ENCODE peak calls at places on chromosomes 1 and 21, in four cellular contexts. T, D, E and N are unnamed samples.
A peak's percentile ranks its signal among the peaks of the same experiment; 100 is the strongest.

GRCh38 chr1:223843934-223844333 is 1.8 kb downstream of the TP53BP2 start:
- DNase-seq in T (no peak), D (no peak), E (no peak), N (no peak)

GRCh38 chr1:50735443-50735842 is 224.6 kb downstream of the FAF1 start:
- DNase-seq in T (no peak), D (no peak), E (no peak), N (no peak)

GRCh38 chr1:162405800-162406199 is 6.1 kb downstream of the SH2D1B start:
- DNase-seq in T (no peak), D (no peak), E (no peak), N (no peak)

GRCh38 chr1:11944358-11944981 is 10.0 kb downstream of the PLOD1 start:
- DNase-seq in T (no peak), D (no peak), E (no peak), N (no peak)

GRCh38 chr1:175015243-175015642 is 8.0 kb downstream of the MRPS14 start:
- DNase-seq in T (no peak), D (no peak), E (no peak), N (no peak)

GRCh38 chr1:38708701-38709258 is 150.8 kb downstream of the RRAGC start:
- DNase-seq in T (no peak), D (no peak), E (no peak), N (no peak)

GRCh38 chr1:241990040-241990439 is 8.9 kb downstream of the MAP1LC3C start:
- DNase-seq in T (peak; percentile 95), D (peak; percentile 77), E (peak; percentile 73), N (peak; percentile 69)

GRCh38 chr1:200535605-200536004 is 84.9 kb downstream of the KIF14 start:
- DNase-seq in T (no peak), D (no peak), E (no peak), N (no peak)

GRCh38 chr1:183444243-183444642 is 26.1 kb upstream of the NMNAT2 start:
- DNase-seq in T (no peak), D (no peak), E (no peak), N (no peak)

GRCh38 chr1:10897981-10898728 is 101.7 kb upstream of the CASZ1 start:
- DNase-seq in T (no peak), D (no peak), E (no peak), N (no peak)

GRCh38 chr1:193545171-193545570 is 358.8 kb upstream of the B3GALT2 start:
- DNase-seq in T (no peak), D (no peak), E (no peak), N (no peak)

GRCh38 chr1:206794294-206794908 is 22.1 kb upstream of the IL10 start:
- DNase-seq in T (no peak), D (no peak), E (no peak), N (no peak)

DNA sequence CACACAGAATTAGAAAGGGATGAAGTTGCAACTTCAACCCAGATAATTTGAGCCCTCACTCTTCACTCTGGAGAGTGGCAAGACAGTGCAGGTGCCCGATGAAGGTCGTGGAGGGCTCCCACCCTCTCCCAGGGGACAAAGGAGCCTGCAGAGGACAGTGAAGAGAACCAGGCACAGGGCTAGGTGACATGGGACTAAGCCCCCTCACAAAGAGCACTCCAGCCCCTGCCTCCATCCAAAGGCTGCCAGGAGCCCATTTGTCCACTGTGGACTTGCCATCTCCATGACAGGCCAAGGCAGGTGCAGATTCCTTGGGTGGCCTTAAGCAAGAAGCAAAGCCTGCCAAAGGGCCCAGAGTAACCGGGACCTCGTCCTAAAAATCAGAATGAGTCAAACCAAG is 15.1 kb downstream of the ERRFI1 start:
- DNase-seq in T (no peak), D (no peak), E (no peak), N (no peak)
- H3K36me3 ChIP-seq in T (no peaks in the 10 kb centered on the region), D (peaks cover 54% of the 10 kb centered on the region), E (peaks cover 22% of the 10 kb centered on the region), N (peaks cover 51% of the 10 kb centered on the region)

GRCh38 chr21:46556802-46557201 is 48.1 kb downstream of the S100B start:
- DNase-seq in T (no peak), D (no peak), E (no peak), N (no peak)
- H3K36me3 ChIP-seq in T (no peaks in the 10 kb centered on the region), D (peaks cover 94% of the 10 kb centered on the region), E (peaks cover 84% of the 10 kb centered on the region), N (peaks cover 93% of the 10 kb centered on the region)

GRCh38 chr1:23282967-23283366 is 61.1 kb downstream of the HNRNPR start:
- DNase-seq in T (no peak), D (no peak), E (no peak), N (no peak)
- H3K36me3 ChIP-seq in T (no peaks in the 10 kb centered on the region), D (peaks cover 60% of the 10 kb centered on the region), E (peaks cover 28% of the 10 kb centered on the region), N (peaks cover 81% of the 10 kb centered on the region)

GRCh38 chr21:46255166-46255565 is 26.6 kb upstream of the LSS start:
- DNase-seq in T (no peak), D (no peak), E (no peak), N (no peak)
- H3K36me3 ChIP-seq in T (no peaks in the 10 kb centered on the region), D (peaks cover 100% of the 10 kb centered on the region), E (peaks cover 98% of the 10 kb centered on the region), N (peaks cover 100% of the 10 kb centered on the region)